ENCODE peak calls at places on chromosomes 11 and 22, in six cellular contexts. One of them, this sample, is unnamed.
A peak's percentile ranks its signal among the peaks of the same experiment; 100 is the strongest.

GRCh38 chr11:101583180-101584128 is at the start of gene TRPC6:
- DNase-seq in GM23338: peak; percentile 86
- DNase-seq in neural progenitor cell: peak; percentile 73
- DNase-seq in OCI-LY7: no peak
- DNase-seq in GM23248: peak; percentile 31
- DNase-seq in MM.1S: no peak
- DNase-seq in this sample: no peak

GRCh38 chr11:75301131-75301530 is 50.3 kb downstream of the ARRB1 start:
- DNase-seq in GM23338: no peak
- DNase-seq in neural progenitor cell: no peak
- DNase-seq in OCI-LY7: no peak
- DNase-seq in GM23248: no peak
- DNase-seq in MM.1S: no peak
- DNase-seq in this sample: no peak

GRCh38 chr11:124086447-124086846 is 28.8 kb upstream of the VWA5A start:
- DNase-seq in GM23338: peak; percentile 39
- DNase-seq in neural progenitor cell: peak; percentile 74
- DNase-seq in OCI-LY7: no peak
- DNase-seq in GM23248: no peak
- DNase-seq in MM.1S: no peak
- DNase-seq in this sample: no peak

GRCh38 chr11:37916331-37916730 is 1318.3 kb upstream of the RAG2 start:
- DNase-seq in GM23338: no peak
- DNase-seq in neural progenitor cell: no peak
- DNase-seq in OCI-LY7: no peak
- DNase-seq in GM23248: no peak
- DNase-seq in MM.1S: no peak
- DNase-seq in this sample: no peak

GRCh38 chr11:45924927-45925326 is 2.5 kb downstream of the LARGE2 start:
- DNase-seq in GM23338: no peak
- DNase-seq in neural progenitor cell: peak; percentile 3
- DNase-seq in OCI-LY7: no peak
- DNase-seq in GM23248: no peak
- DNase-seq in MM.1S: no peak
- DNase-seq in this sample: no peak

GRCh38 chr11:26248661-26249060 is 83.3 kb upstream of the ANO3 start:
- DNase-seq in GM23338: no peak
- DNase-seq in neural progenitor cell: no peak
- DNase-seq in OCI-LY7: no peak
- DNase-seq in GM23248: no peak
- DNase-seq in MM.1S: no peak
- DNase-seq in this sample: no peak

GRCh38 chr11:6646631-6647281 is 8.9 kb downstream of the DCHS1 start:
- DNase-seq in GM23338: peak; percentile 29
- DNase-seq in neural progenitor cell: no peak
- DNase-seq in OCI-LY7: peak; percentile 73
- DNase-seq in GM23248: peak; percentile 63
- DNase-seq in MM.1S: no peak
- DNase-seq in this sample: no peak

GRCh38 chr11:35598254-35599125 is 19.8 kb upstream of the FJX1 start:
- DNase-seq in GM23338: no peak
- DNase-seq in neural progenitor cell: no peak
- DNase-seq in OCI-LY7: no peak
- DNase-seq in GM23248: no peak
- DNase-seq in MM.1S: no peak
- DNase-seq in this sample: peak; percentile 52

GRCh38 chr11:117953029-117953671 is 23.9 kb upstream of the TMPRSS13 start:
- DNase-seq in GM23338: no peak
- DNase-seq in neural progenitor cell: no peak
- DNase-seq in OCI-LY7: peak; percentile 25
- DNase-seq in GM23248: no peak
- DNase-seq in MM.1S: peak; percentile 42
- DNase-seq in this sample: no peak

GRCh38 chr11:27663294-27663693 is 37.0 kb downstream of the BDNF start:
- DNase-seq in GM23338: no peak
- DNase-seq in neural progenitor cell: no peak
- DNase-seq in OCI-LY7: no peak
- DNase-seq in GM23248: peak; percentile 27
- DNase-seq in MM.1S: no peak
- DNase-seq in this sample: peak; percentile 32

GRCh38 chr11:44573333-44573732 is 7.9 kb downstream of the CD82 start:
- DNase-seq in GM23338: no peak
- DNase-seq in neural progenitor cell: no peak
- DNase-seq in OCI-LY7: no peak
- DNase-seq in GM23248: peak; percentile 21
- DNase-seq in MM.1S: no peak
- DNase-seq in this sample: no peak
- TF ChIP-seq EZH2phosphoT487 in GM23338: no peak
- TF ChIP-seq EZH2phosphoT487 in neural progenitor cell: no peak
- TF ChIP-seq EZH2phosphoT487 in OCI-LY7: no peak
- TF ChIP-seq EZH2phosphoT487 in GM23248: no peak
- TF ChIP-seq EZH2phosphoT487 in MM.1S: no peak
- TF ChIP-seq EZH2phosphoT487 in this sample: no peak

GRCh38 chr11:96393753-96394348 is 4.0 kb downstream of the JRKL start:
- DNase-seq in GM23338: peak; percentile 68
- DNase-seq in neural progenitor cell: peak; percentile 25
- DNase-seq in OCI-LY7: peak; percentile 60
- DNase-seq in GM23248: peak; percentile 75
- DNase-seq in MM.1S: peak; percentile 61
- DNase-seq in this sample: peak; percentile 78

GRCh38 chr11:96388891-96389603 is 665 bp downstream of the CCDC82 start:
- DNase-seq in GM23338: peak; percentile 88
- DNase-seq in neural progenitor cell: peak; percentile 91
- DNase-seq in OCI-LY7: peak; percentile 62
- DNase-seq in GM23248: peak; percentile 77
- DNase-seq in MM.1S: peak; percentile 38
- DNase-seq in this sample: no peak

GRCh38 chr11:96391698-96392307 is 2.0 kb downstream of the JRKL start:
- DNase-seq in GM23338: no peak
- DNase-seq in neural progenitor cell: no peak
- DNase-seq in OCI-LY7: peak; percentile 5
- DNase-seq in GM23248: peak; percentile 16
- DNase-seq in MM.1S: no peak
- DNase-seq in this sample: peak; percentile 62

GRCh38 chr11:96389604-96390402 is at the start of the genes CCDC82 and JRKL:
- DNase-seq in GM23338: peak; percentile 99
- DNase-seq in neural progenitor cell: peak; percentile 99
- DNase-seq in OCI-LY7: peak; percentile 95
- DNase-seq in GM23248: peak; percentile 98
- DNase-seq in MM.1S: peak; percentile 94
- DNase-seq in this sample: peak; percentile 99

GRCh38 chr11:96390403-96390830 is 604 bp downstream of the JRKL start:
- DNase-seq in GM23338: no peak
- DNase-seq in neural progenitor cell: no peak
- DNase-seq in OCI-LY7: no peak
- DNase-seq in GM23248: peak; percentile 54
- DNase-seq in MM.1S: no peak
- DNase-seq in this sample: no peak
- H2AFZ ChIP-seq in GM23338: peak overlapping the region; percentile 79
- H2AFZ ChIP-seq in neural progenitor cell: peak overlapping the region; percentile 30
- H2AFZ ChIP-seq in OCI-LY7: peak overlapping the region; percentile 88
- H2AFZ ChIP-seq in GM23248: peak overlapping the region; percentile 92
- H2AFZ ChIP-seq in MM.1S: peak overlapping the region; percentile 91
- H2AFZ ChIP-seq in this sample: peak overlapping the region; percentile 90

DNA sequence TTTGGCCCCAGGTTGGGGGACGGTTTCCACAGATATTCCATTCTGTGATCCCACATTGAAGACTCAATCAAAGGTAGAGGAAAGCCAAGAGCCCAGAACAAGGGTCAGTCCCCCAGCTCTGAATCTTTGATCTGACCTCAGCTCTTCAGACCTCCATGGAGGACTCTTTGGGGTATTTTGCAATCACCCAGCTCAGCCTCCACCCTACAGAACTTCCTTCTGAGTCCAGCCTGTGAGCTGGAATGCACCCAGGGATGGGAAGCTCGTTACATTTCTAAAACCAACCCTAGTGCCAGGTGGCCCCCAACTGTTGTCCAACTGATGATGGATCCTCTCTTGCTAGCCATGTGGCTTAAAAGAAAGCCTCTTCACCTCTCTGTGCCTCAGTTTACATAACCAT is 335.3 kb downstream of the MN1 start:
- DNase-seq in GM23338: no peak
- DNase-seq in neural progenitor cell: no peak
- DNase-seq in OCI-LY7: no peak
- DNase-seq in GM23248: peak; percentile 39
- DNase-seq in MM.1S: no peak
- DNase-seq in this sample: no peak
- H3K27ac ChIP-seq in GM23338: no peak overlapping the region
- H3K27ac ChIP-seq in neural progenitor cell: no peak overlapping the region
- H3K27ac ChIP-seq in OCI-LY7: no peak overlapping the region
- H3K27ac ChIP-seq in GM23248: no peak overlapping the region
- H3K27ac ChIP-seq in MM.1S: no peak overlapping the region
- H3K27ac ChIP-seq in this sample: no peak overlapping the region

GRCh38 chr11:121210445-121210970 is 82.1 kb upstream of the SC5D start:
- DNase-seq in GM23338: no peak
- DNase-seq in neural progenitor cell: no peak
- DNase-seq in OCI-LY7: no peak
- DNase-seq in GM23248: no peak
- DNase-seq in MM.1S: no peak
- DNase-seq in this sample: no peak

GRCh38 chr11:121206810-121207209 is 85.8 kb upstream of the SC5D start:
- DNase-seq in GM23338: no peak
- DNase-seq in neural progenitor cell: no peak
- DNase-seq in OCI-LY7: no peak
- DNase-seq in GM23248: no peak
- DNase-seq in MM.1S: no peak
- DNase-seq in this sample: peak; percentile 75

GRCh38 chr11:121213568-121213893 is 79.0 kb upstream of the SC5D start:
- DNase-seq in GM23338: no peak
- DNase-seq in neural progenitor cell: no peak
- DNase-seq in OCI-LY7: no peak
- DNase-seq in GM23248: no peak
- DNase-seq in MM.1S: no peak
- DNase-seq in this sample: no peak

GRCh38 chr11:121212696-121213567 is 79.6 kb upstream of the SC5D start:
- DNase-seq in GM23338: no peak
- DNase-seq in neural progenitor cell: no peak
- DNase-seq in OCI-LY7: no peak
- DNase-seq in GM23248: no peak
- DNase-seq in MM.1S: no peak
- DNase-seq in this sample: no peak

GRCh38 chr11:121207485-121208115 is 85.0 kb upstream of the SC5D start:
- DNase-seq in GM23338: no peak
- DNase-seq in neural progenitor cell: no peak
- DNase-seq in OCI-LY7: no peak
- DNase-seq in GM23248: peak; percentile 1
- DNase-seq in MM.1S: no peak
- DNase-seq in this sample: no peak
- TF ChIP-seq EZH2phosphoT487 in GM23338: no peak
- TF ChIP-seq EZH2phosphoT487 in neural progenitor cell: no peak
- TF ChIP-seq EZH2phosphoT487 in OCI-LY7: no peak
- TF ChIP-seq EZH2phosphoT487 in GM23248: no peak
- TF ChIP-seq EZH2phosphoT487 in MM.1S: no peak
- TF ChIP-seq EZH2phosphoT487 in this sample: no peak

GRCh38 chr11:108530426-108530825 is 32.2 kb upstream of the POGLUT3 start:
- DNase-seq in GM23338: no peak
- DNase-seq in neural progenitor cell: no peak
- DNase-seq in OCI-LY7: no peak
- DNase-seq in GM23248: no peak
- DNase-seq in MM.1S: no peak
- DNase-seq in this sample: no peak
- H2AFZ ChIP-seq in GM23338: no peak overlapping the region
- H2AFZ ChIP-seq in neural progenitor cell: no peak overlapping the region
- H2AFZ ChIP-seq in OCI-LY7: no peak overlapping the region
- H2AFZ ChIP-seq in GM23248: no peak overlapping the region
- H2AFZ ChIP-seq in MM.1S: no peak overlapping the region
- H2AFZ ChIP-seq in this sample: no peak overlapping the region

GRCh38 chr11:130888790-130889189 is 27.5 kb downstream of the SNX19 start:
- DNase-seq in GM23338: no peak
- DNase-seq in neural progenitor cell: no peak
- DNase-seq in OCI-LY7: no peak
- DNase-seq in GM23248: no peak
- DNase-seq in MM.1S: no peak
- DNase-seq in this sample: no peak

GRCh38 chr11:130892847-130893246 is 23.4 kb downstream of the SNX19 start:
- DNase-seq in GM23338: peak; percentile 51
- DNase-seq in neural progenitor cell: peak; percentile 88
- DNase-seq in OCI-LY7: no peak
- DNase-seq in GM23248: no peak
- DNase-seq in MM.1S: no peak
- DNase-seq in this sample: no peak

GRCh38 chr11:130894322-130895025 is 21.8 kb downstream of the SNX19 start:
- DNase-seq in GM23338: peak; percentile 94
- DNase-seq in neural progenitor cell: peak; percentile 84
- DNase-seq in OCI-LY7: peak; percentile 67
- DNase-seq in GM23248: peak; percentile 74
- DNase-seq in MM.1S: peak; percentile 58
- DNase-seq in this sample: peak; percentile 85

GRCh38 chr11:130890039-130890745 is 26.1 kb downstream of the SNX19 start:
- DNase-seq in GM23338: no peak
- DNase-seq in neural progenitor cell: no peak
- DNase-seq in OCI-LY7: no peak
- DNase-seq in GM23248: peak; percentile 30
- DNase-seq in MM.1S: no peak
- DNase-seq in this sample: no peak

GRCh38 chr11:130891326-130891725 is 25.0 kb downstream of the SNX19 start:
- DNase-seq in GM23338: no peak
- DNase-seq in neural progenitor cell: no peak
- DNase-seq in OCI-LY7: no peak
- DNase-seq in GM23248: peak; percentile 21
- DNase-seq in MM.1S: no peak
- DNase-seq in this sample: peak; percentile 67
- H3K27ac ChIP-seq in GM23338: no peak overlapping the region
- H3K27ac ChIP-seq in neural progenitor cell: no peak overlapping the region
- H3K27ac ChIP-seq in OCI-LY7: no peak overlapping the region
- H3K27ac ChIP-seq in GM23248: no peak overlapping the region
- H3K27ac ChIP-seq in MM.1S: no peak overlapping the region
- H3K27ac ChIP-seq in this sample: peak overlapping the region; percentile 61

GRCh38 chr11:70358797-70359196 is 39.5 kb upstream of the CTTN start:
- DNase-seq in GM23338: no peak
- DNase-seq in neural progenitor cell: no peak
- DNase-seq in OCI-LY7: no peak
- DNase-seq in GM23248: no peak
- DNase-seq in MM.1S: no peak
- DNase-seq in this sample: no peak
- TF ChIP-seq EZH2phosphoT487 in GM23338: no peak
- TF ChIP-seq EZH2phosphoT487 in neural progenitor cell: no peak
- TF ChIP-seq EZH2phosphoT487 in OCI-LY7: no peak
- TF ChIP-seq EZH2phosphoT487 in GM23248: no peak
- TF ChIP-seq EZH2phosphoT487 in MM.1S: no peak
- TF ChIP-seq EZH2phosphoT487 in this sample: no peak

This sample was measured in PC-3.